ENCODE peak calls at places on chromosomes 6 and 20, in seven cellular contexts. I, H, R, S, F, B and L are unnamed samples.

GRCh38 chr6:170271771-170272314 is 19.0 kb downstream of the DLL1 start:
- DNase-seq in I (peak), H (no peak), R (no peak), S (no peak), F (no peak), B (no peak), L (no peak)

GRCh38 chr20:10328897-10329255 is 105.1 kb downstream of the MKKS start:
- DNase-seq in I (no peak), H (no peak), R (no peak), S (no peak), F (no peak), B (no peak), L (no peak)

GRCh38 chr6:132272776-132273175 is 128.5 kb downstream of the MOXD1 start:
- DNase-seq in I (no peak), H (no peak), R (no peak), S (no peak), F (no peak), B (no peak), L (no peak)

GRCh38 chr6:127641905-127642304 is 64.9 kb downstream of the C6orf58 start:
- DNase-seq in I (peak), H (peak), R (peak), S (peak), F (peak), B (peak), L (no peak)

GRCh38 chr6:90375681-90376439 is 79.2 kb upstream of the BACH2 start:
- DNase-seq in I (peak), H (peak), R (peak), S (no peak), F (no peak), B (peak), L (no peak)

GRCh38 chr6:166313255-166314070 is 5.3 kb upstream of the PRR18 start:
- DNase-seq in I (peak), H (peak), R (peak), S (peak), F (peak), B (no peak), L (no peak)

GRCh38 chr6:111624391-111625098 is 18.9 kb upstream of the TRAF3IP2 start:
- DNase-seq in I (no peak), H (no peak), R (no peak), S (no peak), F (no peak), B (no peak), L (no peak)

GRCh38 chr6:154619183-154619582 is 108.7 kb upstream of the CNKSR3 start:
- DNase-seq in I (no peak), H (no peak), R (no peak), S (no peak), F (no peak), B (no peak), L (no peak)

GRCh38 chr20:745683-746301 is 22.5 kb downstream of the SLC52A3 start:
- DNase-seq in I (peak), H (no peak), R (no peak), S (no peak), F (no peak), B (no peak), L (no peak)

GRCh38 chr6:87029711-87030314 is 65.1 kb downstream of the CGA start:
- DNase-seq in I (peak), H (peak), R (peak), S (no peak), F (peak), B (peak), L (no peak)

GRCh38 chr6:100712997-100713396 is 168.1 kb downstream of the ASCC3 start:
- DNase-seq in I (no peak), H (no peak), R (no peak), S (no peak), F (no peak), B (no peak), L (no peak)

GRCh38 chr20:39960522-39961420 is 728.3 kb downstream of the MAFB start:
- DNase-seq in I (no peak), H (no peak), R (no peak), S (peak), F (no peak), B (no peak), L (no peak)

GRCh38 chr20:60228255-60228654 is 270.0 kb downstream of the CDH26 start:
- DNase-seq in I (no peak), H (peak), R (no peak), S (no peak), F (no peak), B (no peak), L (no peak)

DNA sequence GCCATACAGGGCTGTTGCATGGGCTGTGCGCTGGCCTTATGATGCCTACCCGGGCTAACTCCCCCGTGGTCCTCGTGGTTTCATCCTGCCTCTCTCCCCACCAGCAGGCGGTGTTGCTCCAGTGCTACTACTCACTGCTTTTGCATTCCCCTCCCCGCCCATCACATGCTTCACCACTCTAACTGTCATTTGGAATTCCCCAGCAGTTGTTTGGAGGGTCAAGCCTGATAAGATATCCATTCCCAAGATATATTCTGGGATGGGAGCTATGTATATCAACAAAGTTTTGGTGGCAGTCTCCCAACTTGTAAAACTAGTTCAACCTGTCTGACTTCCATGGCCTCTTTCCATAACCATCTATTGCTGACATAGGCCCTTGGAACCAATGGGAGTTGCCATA is 233.2 kb upstream of the SOX4 start:
- DNase-seq in I (no peak), H (peak), R (no peak), S (no peak), F (no peak), B (no peak), L (no peak)
- TF ChIP-seq CTCF in I (no peak), H (no peak), R (no peak), S (no peak), F (peak), B (no peak), L (no peak)

DNA sequence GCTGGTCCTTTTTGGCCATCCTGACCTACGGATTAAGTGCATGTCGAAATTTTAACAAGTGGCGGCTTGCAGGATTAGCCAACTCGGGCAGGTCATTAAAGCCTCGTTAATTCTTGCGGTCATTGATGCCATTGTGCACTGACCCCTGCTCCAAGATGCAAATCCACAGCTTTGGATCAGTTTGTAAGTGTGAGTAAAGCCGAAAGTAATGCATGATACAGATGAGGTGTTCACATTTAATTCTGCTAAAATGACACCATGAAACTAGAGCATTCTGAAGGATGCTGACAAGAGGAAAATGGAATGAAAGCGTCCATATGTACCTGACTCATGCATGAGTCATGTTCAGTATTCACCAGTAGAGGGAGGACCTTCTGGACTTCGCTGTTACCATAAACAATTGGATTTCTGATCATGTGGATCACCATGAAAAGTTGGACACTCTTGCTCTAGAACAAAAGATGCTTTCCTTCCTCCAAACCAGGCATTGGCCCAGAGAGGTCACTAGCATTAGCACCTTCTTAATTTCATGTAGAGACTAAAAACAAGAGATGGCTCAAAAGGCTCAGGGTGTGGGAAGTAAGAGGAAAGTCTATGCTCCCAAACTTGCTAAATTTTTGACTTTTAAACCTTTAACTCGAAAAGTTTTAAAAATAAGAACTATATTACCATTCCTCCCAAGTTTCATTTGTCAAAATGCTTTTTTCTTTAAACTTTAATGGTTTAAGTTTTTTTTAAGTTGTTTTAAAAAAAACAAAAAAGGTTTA is 48.0 kb downstream of the MUC22 start:
- DNase-seq in I (peak), H (peak), R (peak), S (no peak), F (peak), B (peak), L (no peak)
- TF ChIP-seq CTCF in I (peak), H (peak), R (peak), S (no peak), F (peak), B (peak), L (peak)

GRCh38 chr6:168183613-168183970 is 104.6 kb upstream of the FRMD1 start:
- DNase-seq in I (no peak), H (no peak), R (no peak), S (no peak), F (no peak), B (no peak), L (peak)
- TF ChIP-seq CTCF in I (no peak), H (no peak), R (no peak), S (no peak), F (no peak), B (no peak), L (no peak)

DNA sequence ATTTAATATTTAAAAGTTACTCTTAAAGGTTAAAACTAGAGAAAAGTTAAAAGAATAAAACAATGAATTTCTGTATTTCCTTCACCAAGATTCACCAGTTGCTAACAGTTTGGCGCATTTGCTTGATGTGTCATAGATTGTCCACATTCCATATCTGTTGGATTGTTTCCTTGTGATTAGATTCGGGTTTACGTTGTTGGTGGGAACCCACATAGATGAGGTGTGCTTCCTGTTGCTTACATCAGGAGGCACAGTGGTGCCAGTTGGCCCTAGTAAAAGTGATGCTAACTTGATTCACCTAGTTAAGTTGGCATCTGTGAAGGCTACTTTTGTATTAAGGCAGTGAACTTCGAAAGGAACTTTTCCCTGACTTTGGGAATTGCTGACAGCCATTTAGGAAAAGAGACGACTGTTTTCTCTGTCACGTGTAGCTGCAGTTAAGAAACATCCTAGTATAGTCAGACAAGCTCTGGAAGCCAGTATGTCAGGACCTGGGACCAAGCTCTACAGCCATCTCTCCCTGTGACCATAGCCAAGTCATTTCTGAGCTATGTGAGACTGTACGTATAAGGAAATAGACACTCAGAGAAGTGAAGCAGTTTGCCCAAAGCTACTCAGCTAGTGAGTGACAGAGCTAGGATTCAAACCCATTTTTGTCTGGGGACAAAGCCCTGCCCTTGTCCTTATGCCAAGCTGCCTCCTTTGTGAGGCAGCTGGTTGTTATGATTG is 49.0 kb downstream of the PPARD start:
- DNase-seq in I (no peak), H (peak), R (peak), S (no peak), F (no peak), B (peak), L (no peak)
- TF ChIP-seq CTCF in I (no peak), H (peak), R (peak), S (no peak), F (no peak), B (peak), L (no peak)

GRCh38 chr20:6956574-6956973 is 189.1 kb downstream of the BMP2 start:
- DNase-seq in I (no peak), H (peak), R (peak), S (no peak), F (no peak), B (no peak), L (no peak)
- TF ChIP-seq CTCF in I (no peak), H (peak), R (no peak), S (no peak), F (no peak), B (no peak), L (no peak)

GRCh38 chr20:58001381-58001780 is 227.1 kb downstream of the ANKRD60 start:
- DNase-seq in I (no peak), H (no peak), R (no peak), S (no peak), F (no peak), B (no peak), L (no peak)

GRCh38 chr20:57998276-57998675 is 230.2 kb downstream of the ANKRD60 start:
- DNase-seq in I (no peak), H (no peak), R (no peak), S (no peak), F (no peak), B (no peak), L (no peak)

GRCh38 chr20:57996936-57997629 is 231.4 kb downstream of the ANKRD60 start:
- DNase-seq in I (no peak), H (peak), R (peak), S (no peak), F (no peak), B (no peak), L (no peak)

GRCh38 chr20:57998981-57999464 is 229.4 kb downstream of the ANKRD60 start:
- DNase-seq in I (no peak), H (no peak), R (no peak), S (no peak), F (no peak), B (no peak), L (no peak)

GRCh38 chr20:57999465-58000111 is 228.9 kb downstream of the ANKRD60 start:
- DNase-seq in I (no peak), H (no peak), R (no peak), S (peak), F (no peak), B (no peak), L (no peak)
- TF ChIP-seq CTCF in I (no peak), H (no peak), R (no peak), S (no peak), F (no peak), B (no peak), L (no peak)

DNA sequence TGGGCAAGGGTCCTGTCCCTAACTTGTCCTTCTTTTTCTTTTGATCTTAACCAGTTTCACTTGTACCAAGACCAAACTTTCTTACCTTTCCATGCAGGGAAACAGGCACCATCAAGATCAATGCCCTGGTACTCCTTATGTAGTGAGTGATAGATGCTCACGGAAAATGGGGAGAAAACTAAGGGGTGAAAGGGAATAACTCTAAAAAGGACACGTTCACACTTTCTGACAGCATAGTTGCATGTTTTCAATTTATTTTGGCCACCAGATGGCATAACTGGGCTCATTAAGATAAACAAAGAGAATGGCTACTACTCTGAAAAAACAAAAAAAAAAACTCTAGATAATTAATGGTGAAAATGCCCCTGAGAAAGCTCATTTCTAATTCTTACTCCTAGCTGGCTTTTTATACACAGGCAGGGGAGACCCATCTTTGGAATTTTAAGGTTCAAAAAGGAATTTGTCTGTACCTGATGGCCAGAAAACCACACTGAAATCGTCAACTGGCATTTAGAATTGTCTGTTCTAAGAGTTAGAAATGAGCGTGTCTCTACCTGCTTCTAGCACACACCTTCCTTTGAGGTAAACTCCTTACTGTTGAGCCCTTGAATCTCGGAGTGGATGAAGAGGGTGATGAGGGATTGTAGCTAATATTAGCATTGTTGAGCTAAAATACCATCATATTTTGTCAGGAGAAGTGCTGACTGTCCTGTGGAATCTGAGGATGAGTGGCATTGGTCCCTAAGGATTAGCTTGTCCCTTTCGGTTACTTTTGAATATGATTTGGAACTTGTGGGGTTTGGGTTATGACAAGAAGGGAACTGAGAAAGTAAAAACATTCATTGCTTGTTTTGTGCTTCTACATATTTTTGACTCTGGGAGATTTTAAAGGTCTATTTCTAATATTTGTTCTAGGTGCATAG is 62.2 kb upstream of the DDR1 start:
- DNase-seq in I (peak), H (peak), R (no peak), S (no peak), F (peak), B (no peak), L (no peak)
- TF ChIP-seq CTCF in I (peak), H (peak), R (peak), S (peak), F (peak), B (peak), L (peak)

DNA sequence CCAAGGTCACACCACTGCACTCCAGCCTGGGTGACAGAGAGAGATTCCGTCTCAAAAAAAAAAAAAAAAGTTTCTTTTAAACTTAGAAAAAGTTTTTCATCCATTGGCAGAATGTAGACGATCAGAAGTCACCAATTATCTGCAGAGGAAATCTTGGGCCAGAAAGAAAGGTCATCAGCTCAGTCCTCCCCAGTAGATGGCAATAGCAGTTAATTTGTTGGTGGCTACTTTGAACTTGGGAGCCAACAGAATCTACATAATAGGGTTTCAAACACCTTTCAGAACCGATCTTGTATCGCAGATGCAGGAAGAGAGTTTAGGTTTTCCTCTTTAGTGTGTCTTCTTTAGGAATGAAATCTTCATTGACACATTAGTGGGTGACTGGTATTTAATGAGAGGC is 41.7 kb downstream of the LBP start:
- DNase-seq in I (peak), H (no peak), R (no peak), S (no peak), F (no peak), B (no peak), L (no peak)
- TF ChIP-seq CTCF in I (peak), H (peak), R (no peak), S (no peak), F (peak), B (no peak), L (no peak)